ENCODE peak calls at places on chromosomes 4 and X, in seven cellular contexts. R is tibial nerve, G is PC-3, B is substantia nigra, K is pancreas, H is kidney, M is mesendoderm. X is an unnamed sample.

GRCh38 chr4:176323511-176324160 is 3.9 kb downstream of the SPCS3 start:
- DNase-seq in R (no peak), G (no peak), B (no peak), K (no peak), H (no peak), M (no peak), X (no peak)

GRCh38 chr4:188603646-188604045 is 464.4 kb downstream of the TRIML1 start:
- DNase-seq in R (no peak), G (no peak), B (no peak), K (no peak), H (no peak), M (no peak), X (peak)

GRCh38 chrX:51406688-51407519 is 74.3 kb downstream of the NUDT10 start:
- DNase-seq in R (no peak), G (no peak), B (no peak), K (peak), H (peak), M (no peak), X (peak)

GRCh38 chr4:86809809-86810208 is 39.4 kb downstream of the SLC10A6 start:
- DNase-seq in R (no peak), G (no peak), B (no peak), K (no peak), H (no peak), M (no peak), X (no peak)

GRCh38 chrX:151790421-151791160 is 56.0 kb downstream of the CNGA2 start:
- DNase-seq in R (no peak), G (no peak), B (no peak), K (no peak), H (no peak), M (no peak), X (no peak)

GRCh38 chr4:85084371-85085170 is 118.1 kb upstream of the WDFY3 start:
- DNase-seq in R (no peak), G (peak), B (peak), K (no peak), H (no peak), M (peak), X (no peak)

GRCh38 chr4:78529569-78530209 is 21.9 kb upstream of the ANXA3 start:
- DNase-seq in R (no peak), G (peak), B (no peak), K (no peak), H (no peak), M (no peak), X (no peak)

GRCh38 chrX:82813671-82814078 is 694.4 kb upstream of the POU3F4 start:
- DNase-seq in R (no peak), G (peak), B (no peak), K (no peak), H (no peak), M (peak), X (peak)

GRCh38 chr4:103915224-103915869 is 195.6 kb upstream of the TACR3 start:
- DNase-seq in R (no peak), G (peak), B (peak), K (no peak), H (no peak), M (peak), X (no peak)

GRCh38 chr4:179467890-179468289 is 2025.7 kb upstream of the AGA start:
- DNase-seq in R (no peak), G (no peak), B (no peak), K (no peak), H (no peak), M (no peak), X (no peak)

GRCh38 chrX:131895002-131895401 is 128.1 kb upstream of the STK26 start:
- DNase-seq in R (no peak), G (peak), B (no peak), K (no peak), H (no peak), M (no peak), X (no peak)

DNA sequence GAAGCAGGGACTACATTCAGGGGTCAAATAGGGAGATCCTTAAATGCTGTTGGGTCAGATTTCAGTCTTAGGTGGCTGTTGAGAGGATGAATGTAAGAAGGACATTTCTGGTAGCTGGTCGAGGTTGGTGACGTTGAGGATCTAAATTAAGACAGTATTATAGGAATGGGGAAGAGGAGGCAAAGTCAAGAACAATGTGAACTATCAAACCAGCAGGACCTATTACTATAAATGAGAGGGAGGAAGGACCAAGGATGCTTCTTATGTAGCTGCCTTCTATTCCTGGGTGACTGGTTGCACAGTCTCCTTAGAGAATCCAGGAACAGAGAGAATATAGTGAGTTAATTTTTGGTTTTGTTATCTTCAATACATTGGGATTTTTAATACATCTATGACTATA is 118.5 kb upstream of the BMPR1B start:
- DNase-seq in R (no peak), G (no peak), B (no peak), K (no peak), H (no peak), M (no peak), X (no peak)
- H3K27ac ChIP-seq in R (no peak), G (no peak), B (no peak), K (no peak), H (no peak), M (no peak), X (no peak)

GRCh38 chr4:39036172-39036571 is 4.0 kb upstream of the TMEM156 start:
- DNase-seq in R (no peak), G (peak), B (no peak), K (no peak), H (no peak), M (no peak), X (no peak)
- H3K27ac ChIP-seq in R (no peak), G (peak), B (no peak), K (peak), H (no peak), M (no peak), X (peak)

GRCh38 chr4:56410247-56410646 is 23.0 kb upstream of the AASDH start:
- DNase-seq in R (no peak), G (peak), B (peak), K (no peak), H (no peak), M (peak), X (peak)
- H3K27ac ChIP-seq in R (peak), G (peak), B (no peak), K (peak), H (no peak), M (no peak), X (peak)

GRCh38 chrX:9825966-9826365 is 39.7 kb downstream of the SHROOM2 start:
- DNase-seq in R (no peak), G (no peak), B (no peak), K (no peak), H (no peak), M (no peak), X (no peak)
- H3K27ac ChIP-seq in R (no peak), G (no peak), B (no peak), K (no peak), H (no peak), M (no peak), X (no peak)

GRCh38 chrX:9172451-9172850 is 138.5 kb upstream of the FAM9B start:
- DNase-seq in R (no peak), G (no peak), B (no peak), K (no peak), H (no peak), M (no peak), X (no peak)
- H3K27ac ChIP-seq in R (no peak), G (peak), B (no peak), K (no peak), H (no peak), M (no peak), X (no peak)

GRCh38 chrX:118730500-118731247 is 3.3 kb downstream of the IL13RA1 start:
- DNase-seq in R (no peak), G (peak), B (no peak), K (no peak), H (no peak), M (peak), X (no peak)
- H3K27ac ChIP-seq in R (peak), G (peak), B (no peak), K (peak), H (peak), M (no peak), X (peak)

GRCh38 chr4:41124916-41125548 is 89.3 kb downstream of the APBB2 start:
- DNase-seq in R (no peak), G (no peak), B (no peak), K (no peak), H (no peak), M (peak), X (peak)
- H3K27ac ChIP-seq in R (peak), G (no peak), B (no peak), K (no peak), H (no peak), M (peak), X (peak)

GRCh38 chr4:128517096-128517738 is 229.6 kb upstream of the PGRMC2 start:
- DNase-seq in R (no peak), G (no peak), B (no peak), K (no peak), H (no peak), M (no peak), X (no peak)
- H3K27ac ChIP-seq in R (peak), G (peak), B (no peak), K (no peak), H (no peak), M (no peak), X (peak)

DNA sequence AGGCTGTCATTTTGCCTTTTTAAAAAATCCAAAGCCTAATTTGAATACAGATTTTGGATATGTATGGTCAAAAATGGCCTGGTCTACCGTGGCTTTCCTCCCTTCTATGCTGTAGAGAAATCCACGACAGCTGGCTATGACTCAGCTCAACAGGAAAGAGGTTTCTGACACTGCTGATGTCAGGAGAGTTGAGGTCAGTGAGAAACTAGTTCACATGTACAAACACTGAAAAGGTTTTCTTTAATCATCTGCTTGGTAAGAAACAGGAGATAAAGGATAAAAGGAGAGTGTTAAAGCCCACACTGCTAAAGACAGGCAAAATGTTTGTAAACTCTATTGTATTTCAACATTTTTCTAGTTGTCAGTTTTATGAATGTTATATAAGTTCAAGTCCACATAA is 113.9 kb downstream of the NYX start:
- DNase-seq in R (no peak), G (peak), B (peak), K (no peak), H (no peak), M (peak), X (peak)
- H3K27ac ChIP-seq in R (peak), G (peak), B (no peak), K (no peak), H (no peak), M (no peak), X (peak)